ENCODE peak calls at places on chromosome 1, in six cellular contexts. L is sigmoid colon, G is body of pancreas, M is fibroblast of lung, E is A549, Y is neuronal stem cell. A is an unnamed sample. For H3K9me3, the result is how much of the 10 kb centered on the place peaks cover.

GRCh38 chr1:244705268-244706234 is 52.6 kb downstream of the DESI2 start:
- DNase-seq in E (no peak), G (peak), M (no peak), Y (no peak), L (no peak), A (no peak)

GRCh38 chr1:36183309-36183856 is 27.4 kb downstream of the MAP7D1 start:
- DNase-seq in Y (no peak), E (no peak), G (no peak), L (peak), M (peak), A (no peak)

GRCh38 chr1:59967780-59968179 is 41.2 kb upstream of the CYP2J2 start:
- DNase-seq in E (no peak), Y (no peak), M (no peak), G (no peak), L (no peak), A (no peak)

GRCh38 chr1:244284641-244285156 is 167.0 kb downstream of the ADSS2 start:
- DNase-seq in L (no peak), M (no peak), G (no peak), E (no peak), Y (no peak), A (no peak)

GRCh38 chr1:21925334-21925940 is 11.7 kb downstream of the HSPG2 start:
- DNase-seq in M (no peak), Y (no peak), E (no peak), G (no peak), L (no peak), A (no peak)

GRCh38 chr1:225477296-225477911 is 49.6 kb upstream of the LBR start:
- DNase-seq in E (no peak), M (no peak), G (no peak), L (no peak), Y (no peak), A (no peak)

GRCh38 chr1:56061824-56062223 is 517.5 kb downstream of the PLPP3 start:
- DNase-seq in Y (no peak), G (no peak), L (no peak), M (no peak), E (no peak), A (no peak)

GRCh38 chr1:235045034-235045690 is 83.5 kb downstream of the TOMM20 start:
- DNase-seq in M (peak), G (no peak), L (no peak), Y (no peak), E (no peak), A (no peak)

GRCh38 chr1:76868154-76868882 is 1.0 kb downstream of the ST6GALNAC5 start:
- DNase-seq in L (no peak), Y (peak), M (peak), E (peak), G (peak), A (no peak)

GRCh38 chr1:182968151-182968741 is 15.3 kb upstream of the SHCBP1L start:
- DNase-seq in Y (no peak), E (no peak), G (no peak), L (no peak), M (peak), A (no peak)

GRCh38 chr1:54275349-54275748 is 75.4 kb downstream of the MRPL37 start:
- DNase-seq in Y (no peak), M (peak), E (no peak), G (peak), L (peak), A (no peak)

GRCh38 chr1:221667504-221667903 is 74.4 kb downstream of the DUSP10 start:
- DNase-seq in Y (no peak), E (no peak), M (peak), G (no peak), L (no peak), A (no peak)

GRCh38 chr1:206893380-206893779 is 3.9 kb upstream of the IL24 start:
- DNase-seq in E (no peak), L (no peak), G (no peak), Y (no peak), M (no peak), A (no peak)

GRCh38 chr1:227428803-227429202 is 110.5 kb upstream of the CDC42BPA start:
- DNase-seq in L (no peak), Y (no peak), E (no peak), M (peak), G (peak), A (no peak)

GRCh38 chr1:48876221-48876785 is 99.6 kb upstream of the BEND5 start:
- DNase-seq in E (no peak), L (no peak), G (no peak), M (peak), Y (no peak), A (no peak)

GRCh38 chr1:2908561-2908960 is 107.1 kb upstream of the TTC34 start:
- DNase-seq in M (no peak), Y (no peak), G (no peak), E (no peak), L (no peak), A (no peak)
- H3K9me3 ChIP-seq in M (under half), Y (under half), G (under half), E (under half), L (under half), A (under half)

DNA sequence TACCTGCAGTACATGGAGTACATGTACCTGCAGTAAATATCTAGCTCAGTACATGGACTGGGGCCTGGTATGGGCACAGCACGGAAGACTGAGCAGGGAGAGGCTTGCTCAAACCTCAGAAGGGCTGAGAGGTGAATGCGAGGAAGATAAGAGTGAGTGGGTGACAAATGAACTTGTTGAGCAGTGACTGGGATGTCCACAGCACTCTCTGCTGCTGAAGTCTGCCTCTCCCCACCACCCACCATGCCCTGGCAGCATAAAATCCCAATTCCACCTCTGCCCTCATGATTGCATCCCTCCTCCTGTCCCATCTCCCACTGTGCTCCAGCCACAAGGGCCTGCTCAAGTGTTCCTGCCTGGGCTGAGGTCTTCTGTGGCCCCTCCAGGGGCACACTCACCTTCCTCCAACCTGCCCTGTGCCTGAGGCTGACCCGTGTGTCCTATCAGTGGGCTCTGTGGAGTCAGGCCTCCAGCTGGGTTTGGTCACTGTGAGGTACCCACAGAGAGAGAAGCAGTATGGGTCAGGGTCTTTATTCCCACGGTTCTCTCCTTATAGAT is 114.2 kb downstream of the FOXD2 start:
- DNase-seq in L (no peak), G (no peak), M (no peak), Y (no peak), E (no peak), A (no peak)
- H3K9me3 ChIP-seq in L (under half), G (under half), M (under half), Y (under half), E (under half), A (under half)

GRCh38 chr1:82586473-82586872 is 785.7 kb downstream of the ADGRL2 start:
- DNase-seq in L (peak), Y (no peak), E (no peak), M (no peak), G (no peak), A (no peak)

DNA sequence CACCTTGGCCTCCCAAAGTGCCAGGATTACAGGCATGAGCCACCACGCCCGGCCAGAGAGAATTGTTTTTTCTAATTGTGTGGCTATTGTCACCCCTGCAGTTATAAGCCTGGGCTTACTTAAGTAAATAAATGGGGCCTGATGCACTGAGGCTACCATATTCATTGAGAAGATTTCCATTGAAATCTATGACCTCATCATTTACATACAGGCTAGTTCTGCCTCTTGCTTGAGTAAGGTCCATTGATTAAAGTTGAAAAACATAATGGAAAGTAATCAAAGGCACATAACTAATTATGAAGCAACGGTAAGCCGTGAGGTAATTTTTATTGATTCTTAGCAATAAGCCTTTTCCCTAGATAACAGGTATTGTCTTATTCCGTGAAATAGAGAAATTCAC is 788.9 kb downstream of the ADGRL2 start:
- DNase-seq in E (no peak), Y (no peak), M (no peak), L (no peak), G (no peak), A (no peak)
- H3K9me3 ChIP-seq in E (under half), Y (under half), M (under half), L (under half), G (under half), A (under half)

GRCh38 chr1:4703646-4704045 is 49.2 kb downstream of the AJAP1 start:
- DNase-seq in L (no peak), E (no peak), M (no peak), Y (no peak), G (no peak), A (no peak)
- H3K9me3 ChIP-seq in L (under half), E (under half), M (under half), Y (under half), G (under half), A (under half)

DNA sequence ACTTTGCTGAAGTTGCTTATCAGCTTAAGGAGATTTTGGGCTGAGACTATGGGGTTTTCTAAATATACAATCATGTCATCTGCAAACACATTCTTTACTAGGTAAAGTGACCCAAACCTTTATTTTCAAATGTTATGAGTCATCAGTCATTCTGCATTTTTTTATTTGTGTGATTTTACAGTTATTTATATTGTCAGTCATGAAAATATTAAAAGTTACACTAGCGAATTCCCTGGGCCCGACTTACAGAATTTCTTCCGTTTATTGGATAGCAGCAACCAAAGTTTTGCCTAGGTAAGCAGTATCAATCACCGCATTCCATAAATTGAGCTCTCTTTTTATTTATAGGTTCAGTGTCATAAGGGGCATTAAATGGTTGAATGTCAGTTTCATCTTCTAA is 13.8 kb downstream of the OR2M5 start:
- DNase-seq in L (no peak), E (no peak), M (no peak), G (no peak), Y (no peak), A (no peak)
- H3K9me3 ChIP-seq in L (under half), E (under half), M (under half), G (under half), Y (under half), A (under half)

GRCh38 chr1:82686774-82687173 is 886.0 kb downstream of the ADGRL2 start:
- DNase-seq in E (no peak), G (no peak), M (no peak), L (no peak), Y (no peak), A (no peak)

DNA sequence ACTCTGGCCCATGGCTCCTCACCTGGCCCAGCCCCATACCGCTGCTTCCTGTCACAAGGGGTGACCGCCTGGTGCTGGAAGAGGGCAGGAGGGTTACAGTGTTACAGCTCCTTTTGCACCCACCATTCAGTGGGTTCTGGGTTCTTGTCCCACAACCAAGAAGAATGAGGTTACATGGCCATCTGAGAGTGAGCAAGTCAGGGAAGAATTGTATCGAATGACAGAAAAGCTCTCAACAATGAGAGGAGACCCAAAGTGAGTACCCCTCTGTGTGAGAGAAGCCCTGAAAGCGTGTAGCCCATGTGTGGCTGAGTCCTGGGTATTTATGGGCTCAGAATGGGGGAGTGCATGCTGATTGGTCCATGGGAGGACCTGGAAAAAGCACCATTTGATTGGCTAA is 888.5 kb downstream of the ADGRL2 start:
- DNase-seq in L (no peak), M (no peak), G (no peak), E (no peak), Y (no peak), A (no peak)
- H3K9me3 ChIP-seq in L (under half), M (under half), G (under half), E (under half), Y (under half), A (under half)

DNA sequence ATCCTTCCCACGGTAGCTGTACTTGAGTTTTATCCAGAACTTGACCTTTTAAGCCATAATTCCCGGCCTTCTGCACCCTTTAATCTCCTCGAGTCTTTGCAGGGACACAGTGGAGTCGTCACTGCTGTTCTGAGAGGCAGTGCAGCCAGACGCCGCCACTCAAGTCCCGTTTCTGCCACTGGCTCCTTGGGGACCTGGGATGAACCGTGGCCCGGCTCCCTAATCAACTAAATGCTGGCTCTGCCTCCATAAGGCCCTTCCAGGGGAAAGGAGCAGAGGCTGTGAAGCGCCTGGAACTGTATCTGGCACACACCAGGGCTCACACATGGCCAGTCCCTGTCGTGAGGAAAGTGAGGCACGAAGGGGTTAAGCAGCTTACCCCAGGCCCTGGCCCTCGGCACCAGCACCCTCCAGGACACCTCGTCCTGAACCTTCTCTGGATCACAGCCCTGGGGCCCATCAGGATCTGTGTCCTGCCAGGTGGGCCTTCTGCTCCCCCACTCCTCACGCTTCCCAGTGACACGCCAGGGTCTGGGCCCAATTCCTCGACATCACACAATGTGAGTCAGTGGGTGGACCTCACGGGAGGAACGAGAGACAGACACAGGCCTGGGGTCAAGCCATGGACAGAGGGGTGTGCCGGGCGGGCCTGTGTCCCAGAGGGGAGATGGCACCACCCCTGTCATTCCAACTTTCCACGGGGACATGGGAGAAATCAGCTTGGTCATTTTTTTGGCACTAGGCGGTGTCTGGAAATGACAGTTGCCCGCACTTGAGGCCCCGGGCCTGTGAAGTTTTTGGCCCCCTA is 23.5 kb upstream of the C1orf174 start:
- DNase-seq in Y (no peak), E (no peak), L (peak), G (no peak), M (no peak), A (no peak)
- H3K9me3 ChIP-seq in Y (under half), E (under half), L (under half), G (under half), M (under half), A (under half)

DNA sequence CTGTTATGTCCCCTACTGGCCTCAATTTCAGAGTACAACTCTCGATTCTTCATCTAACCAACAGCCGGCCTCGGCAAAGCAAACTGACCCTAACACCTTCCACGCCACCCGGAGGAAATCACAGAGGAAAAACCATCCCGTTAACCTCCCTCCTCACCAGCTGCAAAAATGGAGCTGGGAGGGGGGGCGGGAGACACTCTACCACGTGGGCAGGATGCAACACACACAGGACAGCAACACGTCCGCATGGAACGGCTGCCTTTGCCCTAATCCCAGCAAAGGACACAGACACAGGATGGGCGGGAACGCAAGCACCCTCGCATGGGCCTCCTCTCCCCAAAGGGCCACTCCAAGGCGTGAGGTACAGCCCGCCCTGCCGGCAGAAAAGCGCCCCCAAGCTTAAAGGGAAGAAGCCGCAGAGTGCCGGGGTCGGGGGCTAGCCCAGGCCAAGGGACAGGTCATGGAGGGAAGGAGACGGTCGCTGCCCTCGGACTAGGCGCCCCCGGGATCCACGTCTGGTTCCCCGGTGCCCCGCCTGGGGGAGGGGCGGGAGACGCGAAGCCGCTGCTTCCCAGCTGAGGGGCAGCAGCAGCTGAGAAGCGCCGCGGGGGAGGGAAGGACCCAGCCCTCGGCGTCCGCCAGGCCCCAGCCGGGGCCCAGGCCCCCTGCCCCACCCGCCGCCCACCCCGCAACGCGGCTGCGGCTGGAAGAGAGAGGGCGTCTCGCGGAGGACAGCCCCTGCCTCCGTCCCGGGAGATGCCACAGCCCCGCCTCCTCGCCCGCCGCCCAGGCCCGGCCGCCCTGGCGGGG is 590 bp downstream of the FOXJ3 start:
- DNase-seq in L (peak), G (peak), M (peak), E (peak), Y (peak), A (peak)
- H3K9me3 ChIP-seq in L (under half), G (under half), M (under half), E (under half), Y (under half), A (under half)

A was measured in T-helper 17 cell.